ENCODE peak calls at places on chromosomes 5 and 9, in five cellular contexts. One of them, this sample, is unnamed.

GRCh38 chr5:87127956-87128687 is 139.6 kb upstream of the RASA1 start:
- DNase-seq in H1: no peak
- DNase-seq in mesenchymal stem cell: no peak
- DNase-seq in H9: no peak
- DNase-seq in neuronal stem cell: no peak
- DNase-seq in this sample: peak

GRCh38 chr5:41575110-41575779 is 64.8 kb upstream of the PLCXD3 start:
- DNase-seq in H9: peak
- DNase-seq in H1: peak
- DNase-seq in mesenchymal stem cell: no peak
- DNase-seq in neuronal stem cell: no peak
- DNase-seq in this sample: no peak

GRCh38 chr5:57698785-57699184 is 216.2 kb upstream of the ACTBL2 start:
- DNase-seq in mesenchymal stem cell: no peak
- DNase-seq in neuronal stem cell: peak
- DNase-seq in H1: peak
- DNase-seq in H9: peak
- DNase-seq in this sample: peak

GRCh38 chr5:93209476-93209875 is 371.5 kb downstream of the NR2F1-AS1 start:
- DNase-seq in mesenchymal stem cell: no peak
- DNase-seq in H1: no peak
- DNase-seq in neuronal stem cell: no peak
- DNase-seq in H9: no peak
- DNase-seq in this sample: no peak

GRCh38 chr5:159051431-159052281 is 48.1 kb downstream of the EBF1 start:
- DNase-seq in H1: no peak
- DNase-seq in H9: peak
- DNase-seq in mesenchymal stem cell: peak
- DNase-seq in neuronal stem cell: no peak
- DNase-seq in this sample: no peak

GRCh38 chr9:38432922-38433510 is 8.8 kb upstream of the IGFBPL1 start:
- DNase-seq in H9: no peak
- DNase-seq in neuronal stem cell: no peak
- DNase-seq in H1: no peak
- DNase-seq in mesenchymal stem cell: peak
- DNase-seq in this sample: peak

GRCh38 chr9:104075801-104076753 is 18.0 kb upstream of the SMC2 start:
- DNase-seq in neuronal stem cell: no peak
- DNase-seq in H1: no peak
- DNase-seq in mesenchymal stem cell: peak
- DNase-seq in H9: no peak
- DNase-seq in this sample: peak

GRCh38 chr5:86115164-86115563 is 502.6 kb upstream of the COX7C start:
- DNase-seq in mesenchymal stem cell: no peak
- DNase-seq in neuronal stem cell: no peak
- DNase-seq in H1: no peak
- DNase-seq in H9: no peak
- DNase-seq in this sample: no peak

GRCh38 chr9:30197954-30198353 is 2186.5 kb upstream of the ACO1 start:
- DNase-seq in H9: no peak
- DNase-seq in neuronal stem cell: no peak
- DNase-seq in mesenchymal stem cell: no peak
- DNase-seq in H1: no peak
- DNase-seq in this sample: no peak

GRCh38 chr5:149268928-149269557 is 2.6 kb upstream of the AFAP1L1 start:
- DNase-seq in H9: no peak
- DNase-seq in neuronal stem cell: peak
- DNase-seq in mesenchymal stem cell: peak
- DNase-seq in H1: no peak
- DNase-seq in this sample: no peak

GRCh38 chr5:55316289-55316688 is 8.5 kb downstream of the MTREX start:
- DNase-seq in H9: no peak
- DNase-seq in H1: no peak
- DNase-seq in neuronal stem cell: no peak
- DNase-seq in mesenchymal stem cell: no peak
- DNase-seq in this sample: no peak

GRCh38 chr5:110853267-110853666 is 114.5 kb downstream of the SLC25A46 start:
- DNase-seq in mesenchymal stem cell: peak
- DNase-seq in neuronal stem cell: no peak
- DNase-seq in H9: no peak
- DNase-seq in H1: no peak
- DNase-seq in this sample: no peak

GRCh38 chr9:95313010-95313498 is 4.5 kb downstream of the FANCC start:
- DNase-seq in mesenchymal stem cell: peak
- DNase-seq in H1: peak
- DNase-seq in H9: peak
- DNase-seq in neuronal stem cell: no peak
- DNase-seq in this sample: peak

GRCh38 chr9:68697846-68698245 is 7.2 kb upstream of the PIP5K1B start:
- DNase-seq in neuronal stem cell: no peak
- DNase-seq in H9: no peak
- DNase-seq in H1: no peak
- DNase-seq in mesenchymal stem cell: no peak
- DNase-seq in this sample: no peak

GRCh38 chr5:153818626-153819025 is 220.1 kb downstream of the FAM114A2 start:
- DNase-seq in H9: no peak
- DNase-seq in H1: no peak
- DNase-seq in mesenchymal stem cell: peak
- DNase-seq in neuronal stem cell: no peak
- DNase-seq in this sample: no peak

GRCh38 chr5:153809181-153809580 is 229.5 kb downstream of the FAM114A2 start:
- DNase-seq in H1: no peak
- DNase-seq in mesenchymal stem cell: no peak
- DNase-seq in H9: no peak
- DNase-seq in neuronal stem cell: no peak
- DNase-seq in this sample: no peak

GRCh38 chr5:153816870-153817269 is 221.8 kb downstream of the FAM114A2 start:
- DNase-seq in H9: no peak
- DNase-seq in H1: no peak
- DNase-seq in neuronal stem cell: no peak
- DNase-seq in mesenchymal stem cell: peak
- DNase-seq in this sample: peak

DNA sequence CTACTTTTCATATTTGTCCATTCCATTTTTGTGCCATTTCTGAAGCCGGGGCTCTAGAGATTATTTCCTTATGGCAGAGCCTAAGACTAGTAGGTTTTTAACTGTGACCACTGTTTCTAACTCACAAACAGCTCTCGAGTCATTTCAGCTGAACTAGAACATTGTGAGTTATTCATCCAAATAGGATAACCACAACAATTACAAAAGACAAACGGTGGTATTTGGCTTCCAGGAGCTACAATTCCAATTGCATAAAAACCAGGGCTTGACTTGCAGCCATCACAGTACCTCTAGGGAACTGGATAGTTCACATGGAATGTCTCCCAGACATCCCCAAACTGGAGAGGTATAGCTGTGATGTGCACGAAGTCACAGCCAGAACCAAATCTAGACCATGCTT is 224.8 kb downstream of the FAM114A2 start:
- DNase-seq in H9: no peak
- DNase-seq in neuronal stem cell: no peak
- DNase-seq in H1: no peak
- DNase-seq in mesenchymal stem cell: peak
- DNase-seq in this sample: no peak
- H2BK12ac ChIP-seq in H9: no peak
- H2BK12ac ChIP-seq in neuronal stem cell: no peak
- H2BK12ac ChIP-seq in H1: no peak
- H2BK12ac ChIP-seq in mesenchymal stem cell: no peak
- H2BK12ac ChIP-seq in this sample: no peak

DNA sequence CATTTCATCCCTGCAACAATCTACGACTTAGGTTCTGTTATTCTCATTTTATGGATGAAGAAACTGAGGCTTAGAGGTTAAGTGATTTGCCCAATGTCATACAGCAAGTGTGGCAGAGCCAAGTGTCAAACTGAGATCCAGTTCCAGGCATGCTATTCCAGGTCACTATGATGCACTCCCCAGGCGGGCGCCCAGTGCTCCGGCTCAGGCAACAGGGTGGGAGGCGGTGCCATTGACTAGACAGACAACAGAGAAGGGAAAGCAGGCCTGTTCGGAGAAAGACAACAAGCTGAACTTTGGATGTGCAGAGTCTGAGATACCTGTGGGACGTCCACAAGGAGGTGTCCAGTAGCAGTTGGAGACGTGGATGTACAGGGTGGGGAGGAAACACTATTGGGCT is 10.8 kb upstream of the DDX41 start:
- DNase-seq in H9: no peak
- DNase-seq in mesenchymal stem cell: no peak
- DNase-seq in neuronal stem cell: no peak
- DNase-seq in H1: no peak
- DNase-seq in this sample: no peak
- H2BK12ac ChIP-seq in H9: no peak
- H2BK12ac ChIP-seq in mesenchymal stem cell: no peak
- H2BK12ac ChIP-seq in neuronal stem cell: no peak
- H2BK12ac ChIP-seq in H1: no peak
- H2BK12ac ChIP-seq in this sample: no peak

DNA sequence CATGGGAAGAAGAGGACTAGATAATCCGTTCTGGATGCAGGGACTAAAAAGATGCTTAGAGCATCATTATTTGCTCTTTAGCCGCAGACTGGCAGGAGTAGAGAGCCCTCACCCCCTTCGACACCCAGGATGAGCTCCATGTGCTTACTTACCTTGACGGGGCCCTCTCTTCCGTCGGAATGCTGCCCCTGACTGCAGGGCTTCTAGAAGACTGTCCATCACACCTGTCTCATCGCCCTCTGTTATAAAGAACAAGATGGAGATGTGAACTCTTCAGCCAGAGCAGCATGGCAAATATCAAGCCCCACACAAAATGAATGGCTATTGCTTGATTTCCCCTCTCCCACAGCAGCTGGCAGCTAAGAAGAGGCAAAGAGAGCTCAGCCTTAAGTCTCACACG is 35.1 kb downstream of the PCDHGC5 start:
- DNase-seq in H9: no peak
- DNase-seq in mesenchymal stem cell: no peak
- DNase-seq in neuronal stem cell: no peak
- DNase-seq in H1: no peak
- DNase-seq in this sample: no peak
- H2BK12ac ChIP-seq in H9: no peak
- H2BK12ac ChIP-seq in mesenchymal stem cell: peak
- H2BK12ac ChIP-seq in neuronal stem cell: peak
- H2BK12ac ChIP-seq in H1: peak
- H2BK12ac ChIP-seq in this sample: peak

GRCh38 chr5:37211661-37212060 is 37.5 kb downstream of the CPLANE1 start:
- DNase-seq in H9: no peak
- DNase-seq in H1: no peak
- DNase-seq in neuronal stem cell: no peak
- DNase-seq in mesenchymal stem cell: no peak
- DNase-seq in this sample: peak

GRCh38 chr5:37212096-37212495 is 37.1 kb downstream of the CPLANE1 start:
- DNase-seq in neuronal stem cell: no peak
- DNase-seq in H9: no peak
- DNase-seq in H1: no peak
- DNase-seq in mesenchymal stem cell: no peak
- DNase-seq in this sample: peak

GRCh38 chr5:37208883-37209808 is 40.0 kb downstream of the CPLANE1 start:
- DNase-seq in H1: no peak
- DNase-seq in neuronal stem cell: no peak
- DNase-seq in mesenchymal stem cell: no peak
- DNase-seq in H9: no peak
- DNase-seq in this sample: peak

GRCh38 chr5:37207802-37208201 is 41.4 kb downstream of the CPLANE1 start:
- DNase-seq in H9: no peak
- DNase-seq in neuronal stem cell: no peak
- DNase-seq in mesenchymal stem cell: no peak
- DNase-seq in H1: no peak
- DNase-seq in this sample: no peak

GRCh38 chr5:37206733-37207132 is 42.4 kb downstream of the CPLANE1 start:
- DNase-seq in H9: no peak
- DNase-seq in neuronal stem cell: no peak
- DNase-seq in mesenchymal stem cell: no peak
- DNase-seq in H1: no peak
- DNase-seq in this sample: no peak
- H2BK12ac ChIP-seq in H9: no peak
- H2BK12ac ChIP-seq in neuronal stem cell: no peak
- H2BK12ac ChIP-seq in mesenchymal stem cell: no peak
- H2BK12ac ChIP-seq in H1: no peak
- H2BK12ac ChIP-seq in this sample: no peak

DNA sequence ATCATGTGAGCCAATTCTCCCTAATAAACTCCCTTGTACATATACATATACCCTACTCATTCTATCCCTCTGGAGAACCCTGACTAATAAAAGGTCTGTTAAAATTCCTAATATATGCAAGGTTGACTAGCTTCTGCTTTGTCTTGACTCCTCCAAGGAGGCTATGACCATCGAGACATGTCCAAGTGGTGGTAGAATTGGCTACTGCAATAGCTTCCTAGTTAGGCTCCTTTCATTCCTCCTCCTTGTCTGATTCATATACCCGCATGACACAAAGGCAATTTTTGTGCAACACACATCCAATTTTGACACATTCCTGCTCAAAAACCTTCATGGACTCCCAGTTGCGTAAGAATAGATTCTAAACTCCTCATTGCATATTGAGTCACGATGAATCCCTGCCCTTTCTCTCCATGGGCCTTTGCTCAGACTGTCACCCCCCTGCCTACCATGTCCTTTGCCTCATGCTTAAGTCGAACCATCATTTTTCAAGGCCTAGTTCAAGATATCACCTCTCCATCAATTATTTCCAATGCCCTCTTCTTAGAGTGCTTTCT is 344.5 kb downstream of the ACTL7B start:
- DNase-seq in mesenchymal stem cell: no peak
- DNase-seq in neuronal stem cell: no peak
- DNase-seq in H9: no peak
- DNase-seq in H1: no peak
- DNase-seq in this sample: peak
- H2BK12ac ChIP-seq in mesenchymal stem cell: no peak
- H2BK12ac ChIP-seq in neuronal stem cell: no peak
- H2BK12ac ChIP-seq in H9: no peak
- H2BK12ac ChIP-seq in H1: no peak
- H2BK12ac ChIP-seq in this sample: no peak

DNA sequence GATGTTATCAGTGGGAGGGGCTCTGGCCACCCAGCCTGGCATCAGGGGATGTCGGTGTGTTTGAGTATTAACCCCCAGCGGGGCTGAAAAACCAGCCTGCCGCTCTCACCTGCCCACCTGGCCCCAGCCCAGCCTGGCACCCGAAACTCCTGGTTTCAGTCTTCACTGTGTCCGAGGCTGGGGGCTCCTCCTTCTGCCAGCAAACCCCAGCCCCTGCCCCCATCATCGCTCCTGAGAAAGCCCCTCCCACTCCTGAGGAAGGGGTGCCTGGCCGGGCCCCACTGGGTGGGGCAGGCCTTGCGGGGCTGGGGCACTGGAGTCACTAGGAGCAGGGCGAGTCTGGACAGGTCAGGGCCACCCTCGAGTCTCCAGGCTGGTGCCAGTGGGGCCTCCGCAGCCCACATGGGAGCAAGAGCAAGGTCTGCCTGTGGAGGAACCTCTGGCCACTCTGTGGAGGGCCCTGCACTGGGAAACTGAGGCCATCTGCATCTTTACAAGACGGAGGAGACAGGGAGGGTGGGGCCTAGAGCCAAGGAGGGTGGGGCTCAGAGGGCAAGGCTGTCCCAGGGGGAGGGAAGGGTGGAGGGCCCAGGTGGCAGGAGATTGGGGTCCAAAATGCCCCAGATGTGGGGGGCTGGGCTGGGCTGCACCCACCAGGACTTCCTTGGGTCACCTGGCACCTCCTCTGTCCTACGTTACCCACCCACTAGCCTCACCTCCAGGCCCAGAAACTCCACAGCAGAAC is 51.5 kb upstream of the NOTCH1 start:
- DNase-seq in neuronal stem cell: no peak
- DNase-seq in H9: no peak
- DNase-seq in mesenchymal stem cell: no peak
- DNase-seq in H1: no peak
- DNase-seq in this sample: no peak
- H2BK12ac ChIP-seq in neuronal stem cell: peak
- H2BK12ac ChIP-seq in H9: no peak
- H2BK12ac ChIP-seq in mesenchymal stem cell: peak
- H2BK12ac ChIP-seq in H1: peak
- H2BK12ac ChIP-seq in this sample: peak

This sample was measured in trophoblast cell.